ENCODE peak calls at places on chromosome 19, in four cellular contexts. P is effector memory CD4-positive, alpha-beta T cell; X is left ventricle myocardium inferior; U is PC-3. C is an unnamed sample.
A peak's percentile ranks its signal among the peaks of the same experiment; 100 is the strongest.

GRCh38 chr19:19471682-19472081 is 43.7 kb downstream of the TSSK6 start:
- DNase-seq in P (no peak), X (no peak), U (no peak), C (no peak)

GRCh38 chr19:16384688-16385087 is 60.1 kb downstream of the KLF2 start:
- DNase-seq in P (no peak), X (peak; percentile 43), U (no peak), C (no peak)

GRCh38 chr19:8215783-8216182 is 6.6 kb downstream of the CERS4 start:
- DNase-seq in P (no peak), X (no peak), U (no peak), C (no peak)

GRCh38 chr19:10332158-10332964 is 968 bp downstream of the RAVER1 start:
- DNase-seq in P (no peak), X (no peak), U (no peak), C (peak; percentile 12)

GRCh38 chr19:54014920-54015560 is 23.6 kb downstream of the CACNG6 start:
- DNase-seq in P (no peak), X (no peak), U (no peak), C (no peak)

GRCh38 chr19:8020681-8021080 is 15.2 kb upstream of the ELAVL1 start:
- DNase-seq in P (no peak), X (no peak), U (no peak), C (no peak)

GRCh38 chr19:34172661-34173144 is 399 bp downstream of the LSM14A start:
- DNase-seq in P (no peak), X (peak; percentile 31), U (no peak), C (peak; percentile 37)

GRCh38 chr19:17448190-17448967 is at the start of gene TMEM221:
- DNase-seq in P (peak; percentile 38), X (peak; percentile 47), U (peak; percentile 54), C (no peak)

DNA sequence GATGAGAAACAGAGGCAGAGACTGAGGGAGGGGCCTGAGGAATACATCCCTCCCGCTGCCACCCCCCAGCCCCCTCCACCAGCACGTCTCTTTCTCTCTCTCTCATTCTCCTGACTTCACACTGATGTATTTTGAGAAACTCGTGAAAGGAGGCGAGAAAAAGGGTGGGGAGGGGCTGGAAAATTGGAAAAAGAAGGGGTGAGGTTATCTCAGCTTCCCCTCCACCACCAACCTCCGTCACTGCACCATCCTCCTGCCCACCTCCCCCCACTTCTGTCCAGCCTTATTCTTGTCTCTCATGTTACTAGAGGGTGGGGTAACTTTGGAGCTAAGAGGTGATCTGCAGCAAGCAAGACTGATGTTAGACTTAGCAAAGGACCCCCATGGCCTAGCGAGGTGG is 1.5 kb downstream of the SLC17A7 start:
- DNase-seq in P (no peak), X (no peak), U (no peak), C (no peak)
- H3K27me3 ChIP-seq in P (peaks cover 59% of the 10 kb centered on the region), X (peaks cover 77% of the 10 kb centered on the region), U (peaks cover 60% of the 10 kb centered on the region), C (peaks cover 75% of the 10 kb centered on the region)

GRCh38 chr19:45667620-45668341 is at the start of gene GIPR:
- DNase-seq in P (peak; percentile 24), X (peak; percentile 57), U (peak; percentile 70), C (peak; percentile 59)

GRCh38 chr19:45663800-45664199 is 4.2 kb upstream of the GIPR start:
- DNase-seq in P (no peak), X (no peak), U (no peak), C (no peak)

GRCh38 chr19:45659096-45659729 is 8.8 kb upstream of the GIPR start:
- DNase-seq in P (no peak), X (no peak), U (no peak), C (no peak)

GRCh38 chr19:45668342-45668871 is 386 bp downstream of the GIPR start:
- DNase-seq in P (peak; percentile 15), X (no peak), U (no peak), C (no peak)

GRCh38 chr19:45664575-45664974 is 3.4 kb upstream of the GIPR start:
- DNase-seq in P (no peak), X (no peak), U (no peak), C (no peak)
- H3K27me3 ChIP-seq in P (peaks cover 9% of the 10 kb centered on the region), X (peaks cover 94% of the 10 kb centered on the region), U (no peaks in the 10 kb centered on the region), C (peaks cover 4% of the 10 kb centered on the region)

DNA sequence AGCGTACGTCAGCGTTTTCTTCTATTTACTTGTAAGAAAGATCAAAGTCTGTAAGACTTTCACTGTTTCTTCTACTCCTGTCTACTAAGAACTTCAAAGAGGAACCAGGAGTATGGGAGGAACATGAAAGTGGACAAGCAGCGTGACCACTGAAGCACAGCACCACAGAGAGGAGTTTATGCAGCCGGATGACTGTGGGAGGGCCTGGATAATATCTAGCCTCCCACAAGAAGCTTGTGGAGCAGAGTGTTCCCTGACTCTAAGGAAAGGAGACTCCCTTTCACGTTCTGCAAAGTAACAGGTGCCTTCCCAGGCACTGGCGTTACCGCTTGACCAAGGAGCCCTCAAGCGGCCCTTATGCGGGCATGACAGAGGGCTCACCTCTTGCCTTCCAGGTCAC is 83.6 kb upstream of the PDCD5 start:
- DNase-seq in P (no peak), X (no peak), U (no peak), C (no peak)
- H3K27me3 ChIP-seq in P (no peaks in the 10 kb centered on the region), X (peaks cover 24% of the 10 kb centered on the region), U (no peaks in the 10 kb centered on the region), C (no peaks in the 10 kb centered on the region)

DNA sequence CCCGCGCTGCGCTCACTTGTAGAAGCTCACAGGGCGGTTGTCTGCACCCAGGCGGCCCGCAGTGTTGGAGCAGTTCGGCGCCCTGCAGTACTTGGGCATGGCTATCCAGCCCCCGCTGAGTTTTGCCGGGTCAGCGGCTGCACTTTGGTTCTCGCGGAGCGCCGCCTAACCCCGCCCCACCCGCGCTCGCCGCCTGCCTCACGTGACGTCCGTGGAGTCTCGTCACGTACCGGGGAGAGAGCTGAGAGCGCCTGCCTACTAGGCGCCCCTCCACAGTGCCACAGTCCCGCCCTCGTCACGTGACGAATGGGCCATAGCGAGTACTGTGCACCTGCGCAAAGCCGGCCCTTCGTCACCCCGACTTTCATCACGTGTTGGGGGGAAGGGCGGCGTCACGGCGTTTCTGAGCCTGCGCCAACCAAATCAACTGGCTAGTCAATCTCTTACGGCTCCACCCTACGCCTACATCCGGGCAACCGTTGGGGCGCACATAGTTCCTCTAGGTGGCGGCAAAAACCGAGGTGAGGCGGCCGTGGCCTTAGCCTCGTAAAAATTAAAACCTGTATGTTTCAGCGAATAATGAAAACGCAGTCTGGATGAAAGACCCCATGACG is at the start of gene THAP8:
- DNase-seq in P (peak; percentile 100), X (peak; percentile 100), U (peak; percentile 95), C (peak; percentile 97)
- H3K27me3 ChIP-seq in P (no peaks in the 10 kb centered on the region), X (no peaks in the 10 kb centered on the region), U (no peaks in the 10 kb centered on the region), C (no peaks in the 10 kb centered on the region)

GRCh38 chr19:29571181-29571580 is 34.9 kb upstream of the POP4 start:
- DNase-seq in P (no peak), X (no peak), U (no peak), C (no peak)
- H3K27me3 ChIP-seq in P (peaks cover 5% of the 10 kb centered on the region), X (peaks cover 92% of the 10 kb centered on the region), U (peaks cover 52% of the 10 kb centered on the region), C (peaks cover 8% of the 10 kb centered on the region)

GRCh38 chr19:45322311-45322710 is 364 bp downstream of the CKM start:
- DNase-seq in P (no peak), X (no peak), U (no peak), C (no peak)

GRCh38 chr19:45323671-45324081 is 1.0 kb upstream of the CKM start:
- DNase-seq in P (no peak), X (peak; percentile 79), U (no peak), C (no peak)

GRCh38 chr19:45324349-45324907 is 1.8 kb upstream of the CKM start:
- DNase-seq in P (no peak), X (no peak), U (no peak), C (no peak)

GRCh38 chr19:45321848-45322247 is 827 bp downstream of the CKM start:
- DNase-seq in P (no peak), X (peak; percentile 59), U (no peak), C (no peak)

DNA sequence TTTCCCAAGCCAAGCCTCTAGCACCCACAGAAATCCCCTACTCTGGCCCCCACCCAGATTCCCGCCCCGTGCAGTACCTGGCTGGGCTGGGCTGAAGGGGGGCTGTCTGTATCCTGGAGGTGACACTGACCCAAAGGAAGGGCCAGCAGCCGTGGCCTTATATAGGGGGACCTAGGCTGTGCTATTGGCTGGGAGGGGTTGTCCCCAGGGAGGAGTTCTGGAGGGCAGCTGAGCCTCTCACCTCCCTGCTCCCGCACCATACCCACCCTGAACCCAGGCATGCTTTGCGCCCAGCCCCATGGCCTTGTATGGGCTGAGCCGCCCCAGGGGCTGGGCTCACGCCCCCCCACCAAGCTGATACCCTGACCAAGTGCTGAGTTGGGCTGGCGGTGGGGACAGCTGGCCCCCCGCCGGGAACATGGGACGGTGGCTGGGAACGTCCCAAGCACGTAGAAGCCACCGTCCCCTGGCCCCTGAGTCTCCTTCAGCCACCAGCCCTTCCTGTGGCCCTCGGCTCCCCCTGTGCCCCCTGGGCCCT is at the start of gene CKM:
- DNase-seq in P (no peak), X (peak; percentile 85), U (no peak), C (no peak)
- H3K27me3 ChIP-seq in P (peaks cover 24% of the 10 kb centered on the region), X (peaks cover 27% of the 10 kb centered on the region), U (no peaks in the 10 kb centered on the region), C (peaks cover 24% of the 10 kb centered on the region)

DNA sequence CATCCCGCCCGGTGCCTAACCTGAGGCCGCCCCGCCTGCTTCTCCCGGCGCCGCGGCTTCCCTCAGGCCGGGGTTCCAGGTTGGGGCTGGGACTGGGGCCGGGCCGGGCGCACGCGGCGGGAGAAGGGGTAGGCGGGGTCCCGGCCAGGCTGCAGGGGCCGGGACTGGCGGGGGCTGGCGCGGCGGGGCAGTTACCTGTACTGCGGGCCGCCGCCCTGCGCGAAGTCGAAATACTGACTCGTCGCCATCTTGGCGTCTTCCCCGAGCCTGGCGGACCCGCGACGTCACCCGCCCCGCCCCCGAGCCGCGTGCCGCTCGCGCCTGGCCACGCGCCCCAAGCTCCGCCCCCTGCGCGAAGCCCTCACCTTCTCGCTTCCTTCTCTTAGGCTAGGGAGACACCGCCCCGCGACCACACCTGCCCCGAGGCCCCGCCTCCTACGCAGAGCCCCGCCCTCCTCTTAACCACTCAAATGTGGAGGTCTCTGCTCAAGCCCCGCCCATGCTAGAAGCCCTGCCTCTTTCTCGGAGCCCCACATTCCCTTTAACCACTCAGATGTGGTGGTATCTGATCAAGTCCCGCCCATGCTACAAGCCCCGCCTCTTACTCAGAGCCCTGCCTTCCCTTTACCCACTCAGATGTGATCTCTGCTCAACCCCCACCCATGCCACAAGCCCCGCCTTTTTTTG is at the start of gene ZFR2:
- DNase-seq in P (no peak), X (no peak), U (no peak), C (no peak)
- H3K27me3 ChIP-seq in P (peaks cover 20% of the 10 kb centered on the region), X (peaks cover 95% of the 10 kb centered on the region), U (peaks cover 27% of the 10 kb centered on the region), C (peaks cover 58% of the 10 kb centered on the region)

GRCh38 chr19:42174188-42174587 is 41.9 kb upstream of the POU2F2 start:
- DNase-seq in P (no peak), X (no peak), U (no peak), C (no peak)

GRCh38 chr19:42175952-42176648 is 41.4 kb downstream of the DEDD2 start:
- DNase-seq in P (no peak), X (no peak), U (peak; percentile 19), C (no peak)

GRCh38 chr19:42172261-42172660 is 40.0 kb upstream of the POU2F2 start:
- DNase-seq in P (no peak), X (no peak), U (peak; percentile 88), C (no peak)

GRCh38 chr19:42175335-42175734 is 42.1 kb downstream of the DEDD2 start:
- DNase-seq in P (no peak), X (no peak), U (no peak), C (no peak)

DNA sequence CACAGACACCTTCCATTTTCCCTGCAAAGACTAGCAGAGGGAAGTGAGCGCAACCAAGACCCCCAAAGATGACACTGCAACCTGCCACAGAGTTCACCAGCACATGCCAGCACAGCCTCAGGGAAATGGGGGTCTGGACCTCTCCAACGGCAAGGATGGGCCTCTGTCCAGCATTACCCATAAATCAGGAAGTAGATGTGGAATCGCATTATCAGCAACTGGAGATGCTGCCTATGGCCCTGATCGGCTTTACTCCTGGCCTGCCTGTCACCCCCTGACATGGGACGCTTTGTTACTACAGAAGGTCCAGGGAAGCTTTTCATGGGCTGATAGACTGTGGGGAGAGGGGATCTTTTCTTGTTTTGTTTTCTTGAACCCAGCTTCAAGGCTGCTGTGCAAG is 41.4 kb upstream of the POU2F2 start:
- DNase-seq in P (no peak), X (no peak), U (no peak), C (no peak)
- H3K27me3 ChIP-seq in P (no peaks in the 10 kb centered on the region), X (peaks cover 83% of the 10 kb centered on the region), U (peaks cover 24% of the 10 kb centered on the region), C (peaks cover 44% of the 10 kb centered on the region)

C was measured in foreskin keratinocyte.